ENCODE peak calls at places on chromosomes 7 and 10, in four cellular contexts. N is GM12878, W is K562, B is HepG2. V is an unnamed sample.

GRCh38 chr10:13795653-13796555 is 209.1 kb downstream of the PRPF18 start:
- DNase-seq in N (no peak), B (no peak), W (no peak), V (no peak)

GRCh38 chr7:25139536-25139935 is 14.5 kb upstream of the CYCS start:
- DNase-seq in N (no peak), B (no peak), W (no peak), V (no peak)

GRCh38 chr10:122555431-122555830 is 5.1 kb upstream of the DMBT1 start:
- DNase-seq in W (no peak), B (no peak), N (no peak), V (no peak)

GRCh38 chr7:155793720-155794119 is 18.5 kb downstream of the SHH start:
- DNase-seq in B (no peak), W (no peak), N (no peak), V (no peak)

GRCh38 chr10:77328272-77328816 is 309.3 kb downstream of the KCNMA1 start:
- DNase-seq in W (peak), B (peak), N (no peak), V (peak)

GRCh38 chr10:132536241-132536963 is 1.2 kb upstream of the INPP5A start:
- DNase-seq in B (no peak), N (no peak), W (peak), V (no peak)

GRCh38 chr10:47372726-47373125 is 11.4 kb downstream of the ZNF488 start:
- DNase-seq in B (no peak), N (no peak), W (no peak), V (no peak)

GRCh38 chr10:81179805-81180452 is 642.2 kb downstream of the SH2D4B start:
- DNase-seq in B (peak), N (peak), W (no peak), V (peak)

GRCh38 chr7:35003679-35004278 is 33.5 kb downstream of the DPY19L1 start:
- DNase-seq in N (no peak), B (peak), W (peak), V (no peak)

GRCh38 chr10:79348640-79348988 is 1.3 kb downstream of the PPIF start:
- DNase-seq in N (no peak), B (no peak), W (peak), V (no peak)

GRCh38 chr7:103797647-103798307 is 191.7 kb downstream of the RELN start:
- DNase-seq in N (no peak), B (no peak), W (no peak), V (no peak)

GRCh38 chr7:78516450-78516849 is 717.9 kb downstream of the PHTF2 start:
- DNase-seq in B (no peak), W (no peak), N (no peak), V (no peak)

GRCh38 chr10:111240348-111240747 is 163.5 kb downstream of the ADRA2A start:
- DNase-seq in W (no peak), B (no peak), N (no peak), V (no peak)

GRCh38 chr10:60099998-60100747 is 193.8 kb upstream of the CCDC6 start:
- DNase-seq in W (peak), N (no peak), B (peak), V (peak)

GRCh38 chr7:110156511-110156910 is 934.4 kb upstream of the LRRN3 start:
- DNase-seq in B (no peak), N (no peak), W (no peak), V (no peak)

GRCh38 chr7:107108951-107109350 is 59.9 kb upstream of the HBP1 start:
- DNase-seq in N (no peak), B (no peak), W (no peak), V (no peak)

GRCh38 chr7:26489404-26489803 is 197.7 kb downstream of the SNX10 start:
- DNase-seq in B (no peak), N (no peak), W (no peak), V (no peak)

GRCh38 chr7:80335473-80336232 is 176.2 kb downstream of the GNAT3 start:
- DNase-seq in B (no peak), N (no peak), W (no peak), V (peak)

GRCh38 chr7:45920543-45921380 is at the start of gene IGFBP3:
- DNase-seq in W (no peak), B (no peak), N (no peak), V (peak)

GRCh38 chr7:87152897-87153641 is 816 bp downstream of the DMTF1 start:
- DNase-seq in W (no peak), B (peak), N (no peak), V (peak)

GRCh38 chr10:98380493-98381339 is 34.3 kb downstream of the PYROXD2 start:
- DNase-seq in B (no peak), N (no peak), W (no peak), V (no peak)

GRCh38 chr10:75531571-75532031 is 100.2 kb downstream of the LRMDA start:
- DNase-seq in N (no peak), W (no peak), B (no peak), V (no peak)

GRCh38 chr7:71096341-71096740 is 35.6 kb upstream of the GALNT17 start:
- DNase-seq in B (no peak), W (no peak), N (no peak), V (no peak)

GRCh38 chr7:44764081-44764480 is 15.4 kb downstream of the ZMIZ2 start:
- DNase-seq in B (no peak), W (no peak), N (no peak), V (no peak)

GRCh38 chr10:125120046-125120710 is 40.2 kb downstream of the CTBP2 start:
- DNase-seq in N (no peak), B (no peak), W (no peak), V (no peak)

GRCh38 chr10:132940791-132941465 is 1.4 kb downstream of the CFAP46 start:
- DNase-seq in B (no peak), N (no peak), W (no peak), V (no peak)

GRCh38 chr7:102991540-102992214 is 78.9 kb downstream of the LRRC17 start:
- DNase-seq in N (no peak), W (peak), B (peak), V (peak)

GRCh38 chr7:39525926-39526325 is 40.3 kb upstream of the YAE1 start:
- DNase-seq in N (no peak), W (no peak), B (no peak), V (no peak)

GRCh38 chr7:106582365-106582764 is 78.6 kb downstream of the CCDC71L start:
- DNase-seq in B (no peak), N (no peak), W (no peak), V (no peak)

GRCh38 chr7:75951506-75951905 is 36.6 kb downstream of the POR start:
- DNase-seq in B (peak), W (no peak), N (no peak), V (no peak)

GRCh38 chr7:90212149-90212495 is 582 bp downstream of the STEAP2 start:
- DNase-seq in B (no peak), N (no peak), W (no peak), V (no peak)

GRCh38 chr10:69800109-69800508 is 1.6 kb upstream of the COL13A1 start:
- DNase-seq in N (no peak), W (peak), B (peak), V (peak)

GRCh38 chr7:10483671-10484070 is 490.0 kb upstream of the PHF14 start:
- DNase-seq in W (no peak), B (no peak), N (no peak), V (no peak)

GRCh38 chr7:73812996-73813395 is 17.8 kb upstream of the CLDN4 start:
- DNase-seq in W (no peak), B (no peak), N (no peak), V (no peak)

GRCh38 chr7:141837683-141838082 is 3.6 kb downstream of the PRSS37 start:
- DNase-seq in B (no peak), W (no peak), N (no peak), V (no peak)

GRCh38 chr10:78338717-78339116 is 305.1 kb downstream of the RPS24 start:
- DNase-seq in N (no peak), W (no peak), B (no peak), V (no peak)

GRCh38 chr10:78339251-78339650 is 305.6 kb downstream of the RPS24 start:
- DNase-seq in B (no peak), N (no peak), W (no peak), V (no peak)

GRCh38 chr10:78342787-78343186 is 309.1 kb downstream of the RPS24 start:
- DNase-seq in N (no peak), W (no peak), B (no peak), V (no peak)

GRCh38 chr10:78343266-78343665 is 309.6 kb downstream of the RPS24 start:
- DNase-seq in N (no peak), W (no peak), B (no peak), V (no peak)

GRCh38 chr10:78341953-78342614 is 308.4 kb downstream of the RPS24 start:
- DNase-seq in B (no peak), W (no peak), N (no peak), V (no peak)
- TF ChIP-seq FOXK2 in B (no peak), W (no peak), N (no peak), V (no peak)

DNA sequence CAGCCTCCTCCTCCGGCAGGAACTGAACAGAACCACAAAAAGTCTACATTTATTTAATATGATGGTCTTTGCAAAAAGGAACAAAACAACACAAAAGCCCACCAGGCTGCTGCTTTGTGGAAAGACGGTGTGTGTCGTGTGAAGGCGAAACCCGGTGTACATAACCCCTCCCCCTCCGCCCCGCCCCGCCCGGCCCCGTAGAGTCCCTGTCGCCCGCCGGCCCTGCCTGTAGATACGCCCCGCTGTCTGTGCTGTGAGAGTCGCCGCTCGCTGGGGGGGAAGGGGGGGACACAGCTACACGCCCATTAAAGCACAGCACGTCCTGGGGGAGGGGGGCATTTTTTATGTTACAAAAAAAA is 83.3 kb downstream of the PAX2 start:
- DNase-seq in B (no peak), W (peak), N (no peak), V (no peak)
- TF ChIP-seq FOXK2 in B (no peak), W (no peak), N (no peak), V (no peak)

DNA sequence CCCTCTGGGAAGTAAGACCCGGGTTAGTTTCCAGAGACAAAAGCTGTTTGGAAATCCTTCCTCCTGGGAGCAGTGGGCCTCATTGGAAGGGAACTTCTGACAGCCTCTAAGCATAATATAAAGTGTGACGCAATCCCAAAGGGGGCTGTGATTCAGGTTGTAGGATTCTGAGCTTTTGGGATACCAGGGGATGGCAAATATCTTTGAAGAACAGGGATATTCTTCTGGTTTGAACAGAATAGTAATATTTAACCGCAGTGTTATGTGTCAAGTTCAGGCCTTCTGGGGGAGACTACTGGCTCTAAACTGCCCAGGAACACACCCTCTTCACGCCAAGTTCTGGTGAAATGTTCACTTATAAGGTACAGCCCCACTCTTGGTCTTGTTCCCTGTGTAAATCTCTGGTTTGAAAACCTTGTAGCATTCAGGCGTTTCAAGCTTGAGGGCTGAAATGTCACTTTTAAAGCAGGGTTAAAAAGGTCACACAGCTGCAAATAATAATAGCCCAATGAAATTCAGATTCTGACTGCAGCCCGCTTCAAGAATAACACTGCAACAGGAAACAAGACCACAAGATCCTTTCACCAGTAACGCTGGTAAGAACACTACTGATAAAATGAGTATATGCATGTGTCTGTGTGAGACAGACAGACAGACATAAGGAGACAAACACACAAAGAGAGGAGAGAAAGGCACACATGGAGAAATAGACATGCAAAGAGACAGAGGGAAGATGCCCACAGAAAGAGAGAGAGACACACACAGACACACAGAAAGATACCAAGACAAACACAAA is 69.0 kb downstream of the CREB5 start:
- DNase-seq in W (no peak), N (peak), B (no peak), V (no peak)
- TF ChIP-seq FOXK2 in W (no peak), N (no peak), B (no peak), V (no peak)

GRCh38 chr7:135801045-135801693 is 52.6 kb upstream of the FAM180A start:
- DNase-seq in W (peak), B (peak), N (peak), V (peak)
- TF ChIP-seq FOXK2 in W (peak), B (no peak), N (no peak), V (no peak)

GRCh38 chr10:113272511-113272910 is 280.3 kb upstream of the HABP2 start:
- DNase-seq in N (no peak), B (no peak), W (no peak), V (no peak)
- TF ChIP-seq FOXK2 in N (no peak), B (no peak), W (no peak), V (no peak)

GRCh38 chr7:142960955-142961512 is 1.1 kb downstream of the KEL start:
- DNase-seq in B (no peak), N (no peak), W (peak), V (no peak)

GRCh38 chr7:142959202-142959601 is 3.0 kb downstream of the KEL start:
- DNase-seq in W (no peak), N (no peak), B (no peak), V (no peak)

GRCh38 chr7:142954680-142955268 is 7.4 kb downstream of the KEL start:
- DNase-seq in N (no peak), B (no peak), W (no peak), V (no peak)

GRCh38 chr7:142957723-142958122 is 4.4 kb downstream of the KEL start:
- DNase-seq in B (no peak), N (no peak), W (no peak), V (no peak)

GRCh38 chr7:142956951-142957623 is 5.1 kb downstream of the KEL start:
- DNase-seq in N (no peak), B (no peak), W (peak), V (no peak)
- TF ChIP-seq FOXK2 in N (no peak), B (no peak), W (no peak), V (no peak)

GRCh38 chr10:30491204-30491603 is 57.2 kb downstream of the MAP3K8 start:
- DNase-seq in N (no peak), B (no peak), W (no peak), V (no peak)
- TF ChIP-seq FOXK2 in N (no peak), B (no peak), W (no peak), V (no peak)

DNA sequence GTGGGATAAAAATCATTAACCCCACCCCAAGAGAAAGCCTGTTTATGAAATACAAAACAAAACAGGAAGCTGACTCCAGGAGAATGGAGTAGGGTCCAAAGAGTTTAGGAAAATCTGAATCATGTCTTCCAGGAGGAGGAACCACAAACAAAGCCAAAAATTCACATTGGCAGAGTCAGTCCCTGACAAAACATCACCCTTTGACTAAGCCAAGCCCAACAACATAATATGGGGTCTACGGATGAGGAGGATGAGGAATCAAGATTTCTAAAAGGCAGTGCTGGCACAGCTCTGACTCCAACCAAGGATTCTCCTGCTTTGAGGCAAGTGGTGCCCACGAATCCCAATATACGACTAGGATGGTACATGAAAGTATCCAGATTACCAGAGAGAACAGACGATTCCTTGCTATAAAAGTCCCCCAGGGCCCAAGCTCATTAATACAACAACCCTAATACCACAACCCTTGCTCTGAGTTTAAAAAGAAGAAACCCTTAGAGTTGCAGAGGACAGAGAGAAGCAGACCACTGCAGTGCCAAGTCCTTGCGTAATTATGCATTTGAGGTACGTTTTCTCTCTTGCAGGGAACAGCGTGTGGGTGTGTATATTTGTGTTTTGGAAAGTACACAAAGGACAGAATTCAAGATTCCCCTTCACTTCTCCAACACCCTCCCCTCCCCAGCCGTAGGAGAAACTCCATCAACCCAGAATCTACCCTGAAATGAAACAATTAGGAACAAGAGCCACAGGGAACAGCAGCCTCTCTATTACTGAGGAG is 23.5 kb downstream of the XPNPEP1 start:
- DNase-seq in W (no peak), N (no peak), B (no peak), V (no peak)
- TF ChIP-seq FOXK2 in W (no peak), N (no peak), B (no peak), V (no peak)

DNA sequence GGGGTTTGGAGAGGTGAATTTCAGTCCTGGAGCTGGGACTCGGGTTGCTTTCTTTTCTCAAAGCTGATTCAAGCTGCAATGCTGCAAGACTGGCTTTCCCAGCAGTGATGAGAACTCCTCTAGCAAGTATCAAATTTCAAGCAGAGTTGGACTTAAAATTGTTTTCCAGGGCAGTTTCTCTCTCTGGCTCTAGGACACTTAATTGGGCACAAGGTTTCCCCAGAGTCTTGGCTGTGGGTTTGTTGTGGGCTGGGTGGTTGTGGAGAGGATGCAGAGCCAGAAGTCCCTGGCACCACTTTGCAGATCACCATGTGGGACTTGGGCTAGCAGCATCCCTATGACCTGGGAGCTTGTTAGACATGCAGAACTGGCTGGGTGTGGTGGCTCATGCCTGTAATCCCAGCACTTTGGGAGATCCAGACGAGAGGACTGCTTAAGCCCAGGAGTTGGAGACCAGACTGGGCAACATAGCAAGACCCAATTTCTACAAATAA is 16.8 kb downstream of the AKR1B15 start:
- DNase-seq in N (no peak), B (no peak), W (no peak), V (no peak)
- TF ChIP-seq FOXK2 in N (no peak), B (no peak), W (no peak), V (no peak)

V was measured in HEK293T.